ENCODE peak calls at places on chromosomes 12 and 14, in five cellular contexts. One of them, this sample, is unnamed.

GRCh38 chr12:123398177-123398916 is 14.4 kb downstream of the KMT5A start:
- DNase-seq in HFF-Myc: peak
- DNase-seq in A549: no peak
- DNase-seq in renal cortical epithelial cell: no peak
- DNase-seq in GM04504: peak
- DNase-seq in this sample: no peak

GRCh38 chr12:128322341-128322740 is 55.4 kb downstream of the TMEM132C start:
- DNase-seq in HFF-Myc: no peak
- DNase-seq in A549: no peak
- DNase-seq in renal cortical epithelial cell: no peak
- DNase-seq in GM04504: no peak
- DNase-seq in this sample: no peak

GRCh38 chr12:57694459-57695019 is 607 bp downstream of the OS9 start:
- DNase-seq in HFF-Myc: no peak
- DNase-seq in A549: no peak
- DNase-seq in renal cortical epithelial cell: no peak
- DNase-seq in GM04504: no peak
- DNase-seq in this sample: peak

GRCh38 chr14:77593501-77593911 is 22.9 kb downstream of the SPTLC2 start:
- DNase-seq in HFF-Myc: no peak
- DNase-seq in A549: no peak
- DNase-seq in renal cortical epithelial cell: peak
- DNase-seq in GM04504: no peak
- DNase-seq in this sample: no peak

GRCh38 chr12:74790958-74791357 is 253.3 kb downstream of the ATXN7L3B start:
- DNase-seq in HFF-Myc: no peak
- DNase-seq in A549: no peak
- DNase-seq in renal cortical epithelial cell: no peak
- DNase-seq in GM04504: no peak
- DNase-seq in this sample: no peak

GRCh38 chr14:44873536-44873935 is 88.2 kb downstream of the KLHL28 start:
- DNase-seq in HFF-Myc: no peak
- DNase-seq in A549: no peak
- DNase-seq in renal cortical epithelial cell: no peak
- DNase-seq in GM04504: no peak
- DNase-seq in this sample: no peak

GRCh38 chr14:51093371-51094281 is 1.3 kb downstream of the TRIM9 start:
- DNase-seq in HFF-Myc: no peak
- DNase-seq in A549: peak
- DNase-seq in renal cortical epithelial cell: no peak
- DNase-seq in GM04504: no peak
- DNase-seq in this sample: peak

GRCh38 chr12:99039367-99040120 is 394.5 kb downstream of the APAF1 start:
- DNase-seq in HFF-Myc: no peak
- DNase-seq in A549: no peak
- DNase-seq in renal cortical epithelial cell: peak
- DNase-seq in GM04504: no peak
- DNase-seq in this sample: no peak

GRCh38 chr12:56266634-56267442 is at the start of gene COQ10A:
- DNase-seq in HFF-Myc: peak
- DNase-seq in A549: peak
- DNase-seq in renal cortical epithelial cell: peak
- DNase-seq in GM04504: peak
- DNase-seq in this sample: peak

GRCh38 chr14:57389646-57390036 is 745 bp upstream of the NAA30 start:
- DNase-seq in HFF-Myc: no peak
- DNase-seq in A549: no peak
- DNase-seq in renal cortical epithelial cell: no peak
- DNase-seq in GM04504: no peak
- DNase-seq in this sample: peak

GRCh38 chr12:124566181-124567034 is 1.0 kb downstream of the NCOR2 start:
- DNase-seq in HFF-Myc: peak
- DNase-seq in A549: peak
- DNase-seq in renal cortical epithelial cell: peak
- DNase-seq in GM04504: no peak
- DNase-seq in this sample: peak

GRCh38 chr12:64469455-64470142 is 17.7 kb downstream of the TBK1 start:
- DNase-seq in HFF-Myc: no peak
- DNase-seq in A549: no peak
- DNase-seq in renal cortical epithelial cell: no peak
- DNase-seq in GM04504: no peak
- DNase-seq in this sample: no peak

GRCh38 chr14:69873877-69874780 is 5.1 kb upstream of the SMOC1 start:
- DNase-seq in HFF-Myc: no peak
- DNase-seq in A549: no peak
- DNase-seq in renal cortical epithelial cell: peak
- DNase-seq in GM04504: peak
- DNase-seq in this sample: no peak

GRCh38 chr12:4012073-4012472 is 138.9 kb upstream of the PARP11 start:
- DNase-seq in HFF-Myc: no peak
- DNase-seq in A549: no peak
- DNase-seq in renal cortical epithelial cell: no peak
- DNase-seq in GM04504: no peak
- DNase-seq in this sample: no peak

GRCh38 chr12:5379737-5380496 is 52.0 kb upstream of the NTF3 start:
- DNase-seq in HFF-Myc: no peak
- DNase-seq in A549: no peak
- DNase-seq in renal cortical epithelial cell: peak
- DNase-seq in GM04504: no peak
- DNase-seq in this sample: peak

GRCh38 chr14:51638071-51638944 is 13.4 kb upstream of the FRMD6 start:
- DNase-seq in HFF-Myc: no peak
- DNase-seq in A549: peak
- DNase-seq in renal cortical epithelial cell: peak
- DNase-seq in GM04504: no peak
- DNase-seq in this sample: no peak